ENCODE peak calls at places on chromosomes 12 and 14, in six cellular contexts. I is HepG2, A is H1, H is K562, S is GM12892, X is GM12878. B is an unnamed sample.

GRCh38 chr12:51388066-51388799 is 3.0 kb downstream of the GALNT6 start:
- DNase-seq in X (no peak), I (no peak), S (no peak), A (no peak), H (peak), B (no peak)

GRCh38 chr12:2930865-2931264 is 28.3 kb upstream of the TEAD4 start:
- DNase-seq in I (no peak), A (no peak), H (no peak), S (no peak), X (no peak), B (no peak)

GRCh38 chr12:2539938-2540337 is 254.8 kb upstream of the FKBP4 start:
- DNase-seq in I (no peak), S (no peak), X (no peak), H (no peak), A (no peak), B (no peak)

GRCh38 chr14:21503376-21503775 is 7.8 kb downstream of the METTL3 start:
- DNase-seq in I (no peak), A (peak), S (no peak), H (no peak), X (no peak), B (no peak)

GRCh38 chr14:85531594-85532391 is 1.8 kb downstream of the FLRT2 start:
- DNase-seq in A (peak), S (no peak), H (no peak), I (no peak), X (no peak), B (no peak)

GRCh38 chr12:28367993-28368392 is 177.7 kb downstream of the CCDC91 start:
- DNase-seq in A (no peak), H (no peak), X (no peak), S (no peak), I (no peak), B (no peak)

GRCh38 chr14:81938341-81938740 is 404.7 kb upstream of the SEL1L start:
- DNase-seq in S (no peak), X (no peak), A (no peak), I (no peak), H (no peak), B (no peak)

GRCh38 chr12:57627504-57628279 is 5.3 kb downstream of the B4GALNT1 start:
- DNase-seq in I (no peak), X (no peak), S (no peak), H (no peak), A (peak), B (no peak)

GRCh38 chr12:113244015-113244983 is 23.0 kb downstream of the TPCN1 start:
- DNase-seq in X (no peak), A (no peak), H (no peak), I (no peak), S (no peak), B (no peak)

GRCh38 chr14:21846227-21846885 is 172.7 kb upstream of the OR4E1 start:
- DNase-seq in A (peak), S (no peak), H (peak), I (peak), X (no peak), B (no peak)

GRCh38 chr14:23877538-23878180 is 75.9 kb upstream of the DHRS4 start:
- DNase-seq in X (peak), S (no peak), I (no peak), A (no peak), H (no peak), B (no peak)

GRCh38 chr12:55847603-55848329 is 5.0 kb upstream of the MMP19 start:
- DNase-seq in A (no peak), H (peak), S (no peak), I (peak), X (no peak), B (no peak)

GRCh38 chr12:26205946-26206345 is 10.6 kb downstream of the SSPN start:
- DNase-seq in I (no peak), X (no peak), A (no peak), H (no peak), S (no peak), B (no peak)

GRCh38 chr14:30193791-30194407 is 266.3 kb upstream of the PRKD1 start:
- DNase-seq in S (no peak), A (no peak), H (no peak), I (no peak), X (no peak), B (no peak)

GRCh38 chr12:41205070-41205715 is 17.1 kb downstream of the PDZRN4 start:
- DNase-seq in H (no peak), X (no peak), S (no peak), I (no peak), A (no peak), B (no peak)

GRCh38 chr12:129186952-129187351 is 333.7 kb downstream of the GLT1D1 start:
- DNase-seq in X (no peak), A (no peak), H (peak), S (no peak), I (no peak), B (no peak)

GRCh38 chr14:52248057-52248456 is 19.4 kb upstream of the PTGDR start:
- DNase-seq in H (no peak), A (no peak), X (no peak), S (no peak), I (no peak), B (no peak)

GRCh38 chr12:113919791-113920190 is 46.3 kb downstream of the RBM19 start:
- DNase-seq in X (no peak), S (no peak), A (no peak), H (no peak), I (no peak), B (no peak)

GRCh38 chr12:27592548-27592947 is 68.5 kb downstream of the PPFIBP1 start:
- DNase-seq in S (no peak), A (no peak), H (no peak), X (peak), I (no peak), B (no peak)

GRCh38 chr12:112107728-112108447 is 695 bp downstream of the NAA25 start:
- DNase-seq in I (no peak), X (no peak), H (peak), A (no peak), S (no peak), B (no peak)

GRCh38 chr12:109115758-109116610 is at the start of gene ACACB:
- DNase-seq in I (peak), H (no peak), X (no peak), A (no peak), S (no peak), B (no peak)

GRCh38 chr12:98745578-98746391 is 100.7 kb downstream of the APAF1 start:
- DNase-seq in S (no peak), H (no peak), I (no peak), A (no peak), X (no peak), B (peak)

GRCh38 chr12:28776913-28777312 is 372.2 kb upstream of the FAR2 start:
- DNase-seq in S (no peak), X (no peak), I (no peak), A (no peak), H (no peak), B (no peak)

DNA sequence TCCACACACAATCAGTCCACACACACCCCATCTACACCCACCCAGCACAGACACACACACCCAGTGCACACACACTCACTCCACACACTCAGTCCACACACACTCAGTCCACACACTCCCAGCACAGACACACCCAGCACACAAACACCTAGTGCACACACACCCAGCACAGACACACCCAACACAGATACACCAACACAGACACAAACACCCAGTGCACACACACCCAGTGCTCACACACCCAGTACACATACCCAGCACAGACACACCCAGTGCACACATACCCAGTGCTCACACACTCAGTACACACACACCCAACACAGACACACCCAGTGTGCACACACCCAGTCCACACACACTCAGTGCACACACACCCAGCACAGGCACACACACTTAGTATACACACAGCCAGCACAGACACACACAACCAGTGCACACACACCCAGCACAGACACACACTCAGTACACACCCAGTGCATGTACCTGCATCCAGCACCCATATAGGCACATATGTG is 63.8 kb downstream of the ADGRD1 start:
- DNase-seq in A (no peak), S (no peak), H (no peak), X (no peak), I (no peak), B (no peak)
- TF ChIP-seq POLR2A in A (no peak), S (no peak), H (no peak), X (no peak), I (no peak), B (no peak)

GRCh38 chr12:106213721-106214121 is 34.1 kb downstream of the CKAP4 start:
- DNase-seq in A (no peak), I (no peak), S (no peak), X (no peak), H (no peak), B (no peak)

GRCh38 chr12:106217706-106218105 is 30.1 kb downstream of the CKAP4 start:
- DNase-seq in S (no peak), H (no peak), X (no peak), I (no peak), A (no peak), B (no peak)

GRCh38 chr12:106214576-106214975 is 33.2 kb downstream of the CKAP4 start:
- DNase-seq in I (no peak), A (no peak), X (no peak), S (no peak), H (no peak), B (no peak)

GRCh38 chr12:106211973-106212372 is 35.8 kb downstream of the CKAP4 start:
- DNase-seq in S (no peak), H (no peak), X (no peak), I (no peak), A (no peak), B (no peak)
- TF ChIP-seq TAF1 in S (no peak), H (no peak), X (no peak), I (no peak), A (no peak), B (no peak)

GRCh38 chr14:105474478-105475268 is at the start of gene CRIP2:
- DNase-seq in A (peak), X (no peak), I (no peak), S (peak), H (peak), B (peak)
- TF ChIP-seq POLR2A in A (no peak), X (no peak), I (no peak), S (no peak), H (no peak), B (no peak)

GRCh38 chr12:22230280-22230794 is 104.2 kb downstream of the ST8SIA1 start:
- DNase-seq in H (no peak), S (no peak), A (no peak), I (no peak), X (no peak), B (no peak)
- TF ChIP-seq TAF1 in H (no peak), S (no peak), A (no peak), I (no peak), X (no peak), B (no peak)

GRCh38 chr12:50224026-50224692 is 57.0 kb upstream of the CERS5 start:
- DNase-seq in S (no peak), I (peak), A (no peak), X (no peak), H (no peak), B (no peak)

GRCh38 chr12:50221228-50222008 is 54.2 kb upstream of the CERS5 start:
- DNase-seq in I (no peak), H (peak), S (no peak), X (peak), A (no peak), B (no peak)

GRCh38 chr12:50220357-50221061 is 53.3 kb upstream of the CERS5 start:
- DNase-seq in I (no peak), X (peak), H (peak), A (no peak), S (peak), B (no peak)

GRCh38 chr12:50219544-50219943 is 52.4 kb upstream of the CERS5 start:
- DNase-seq in H (no peak), S (no peak), I (no peak), A (no peak), X (no peak), B (no peak)

DNA sequence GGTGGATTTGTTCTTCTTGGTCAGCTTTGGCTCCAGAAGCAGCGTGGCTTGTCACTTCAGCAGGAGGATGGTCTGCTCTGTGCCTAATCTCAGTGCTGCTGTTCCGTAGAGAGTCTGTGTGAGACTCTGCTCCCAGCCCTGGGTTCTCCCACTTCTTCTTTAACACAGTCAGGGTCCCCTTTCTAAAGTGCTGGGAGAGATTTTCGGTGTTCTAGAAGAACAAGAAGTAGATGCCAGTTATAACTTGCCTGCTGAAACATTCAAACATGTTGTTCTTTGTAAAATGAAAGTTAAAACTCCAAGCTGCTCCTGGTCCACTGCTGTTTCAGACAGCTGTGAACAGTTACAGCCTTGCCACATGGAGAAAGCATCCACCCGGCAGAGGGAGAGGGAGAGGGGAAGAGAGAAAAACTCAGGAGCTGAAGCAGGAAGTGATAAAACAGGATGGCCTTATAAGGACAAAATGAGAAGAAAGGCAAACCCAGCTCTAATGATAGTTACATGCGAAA is 55.2 kb upstream of the CERS5 start:
- DNase-seq in S (no peak), I (no peak), A (no peak), X (no peak), H (peak), B (no peak)
- TF ChIP-seq POLR2A in S (peak), I (no peak), A (peak), X (peak), H (peak), B (no peak)

DNA sequence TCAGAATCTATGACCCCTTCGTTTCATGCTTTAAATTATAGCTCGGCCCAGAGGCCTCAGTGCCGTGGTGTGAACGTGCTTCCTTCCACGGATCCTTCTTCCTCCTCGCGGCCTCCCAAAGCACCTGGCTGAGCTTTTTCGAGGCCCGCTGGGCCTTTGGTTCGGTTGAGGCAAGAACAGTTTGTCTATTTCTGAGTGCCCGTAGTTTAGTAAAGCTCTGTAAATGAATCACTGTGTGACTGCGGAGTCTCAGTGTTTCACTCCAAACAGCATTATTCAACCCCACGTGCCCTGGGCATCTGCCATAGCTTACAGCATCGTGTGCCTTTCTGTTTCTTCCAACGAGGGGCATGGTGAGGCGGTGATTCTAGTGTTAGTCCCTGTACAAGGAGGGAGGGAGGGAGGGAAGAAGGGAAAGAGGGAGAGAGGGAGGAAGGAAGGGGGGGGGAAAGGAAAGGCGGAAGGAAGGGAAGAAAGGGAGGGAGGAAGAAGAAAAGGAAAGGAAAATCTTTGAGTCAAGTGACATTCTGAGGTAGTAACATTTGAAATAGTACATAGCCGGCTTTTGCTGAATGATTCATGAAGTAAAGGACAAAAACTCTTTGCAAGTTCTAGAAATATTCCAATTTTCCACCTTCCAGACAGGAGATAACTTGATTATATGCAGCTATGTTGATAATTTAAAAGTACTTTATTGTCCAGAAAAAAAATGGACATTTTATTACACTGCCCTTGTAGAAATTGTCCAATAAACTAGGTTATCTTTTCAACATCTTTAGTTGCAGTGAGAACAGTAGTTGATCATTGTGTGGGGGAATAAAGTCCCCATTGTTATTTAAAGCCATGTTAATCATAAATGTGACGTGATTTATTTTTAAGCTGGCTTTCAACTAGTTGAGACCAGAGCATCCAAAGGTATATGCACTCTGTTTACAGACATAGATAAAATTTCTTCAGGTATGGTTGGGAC is 1.2 kb upstream of the TRIM9 start:
- DNase-seq in A (no peak), H (no peak), X (no peak), S (no peak), I (no peak), B (no peak)
- TF ChIP-seq TAF1 in A (no peak), H (no peak), X (no peak), S (no peak), I (no peak), B (no peak)

GRCh38 chr14:74568896-74569295 is 43.1 kb downstream of the LTBP2 start:
- DNase-seq in S (no peak), H (no peak), A (no peak), X (no peak), I (no peak), B (no peak)

GRCh38 chr14:74567646-74568379 is 44.2 kb downstream of the LTBP2 start:
- DNase-seq in X (no peak), S (no peak), A (no peak), H (no peak), I (no peak), B (no peak)

GRCh38 chr14:74568380-74568649 is 43.7 kb downstream of the LTBP2 start:
- DNase-seq in S (no peak), H (no peak), A (no peak), I (no peak), X (no peak), B (no peak)

GRCh38 chr14:74567219-74567618 is 44.8 kb downstream of the LTBP2 start:
- DNase-seq in S (no peak), X (no peak), H (no peak), A (no peak), I (no peak), B (no peak)

GRCh38 chr14:74566174-74567125 is 45.6 kb downstream of the LTBP2 start:
- DNase-seq in X (no peak), S (no peak), I (no peak), H (no peak), A (no peak), B (no peak)
- TF ChIP-seq POLR2A in X (no peak), S (no peak), I (no peak), H (no peak), A (no peak), B (no peak)

GRCh38 chr14:61322011-61322798 is 826 bp downstream of the PRKCH start:
- DNase-seq in I (no peak), X (no peak), H (no peak), A (peak), S (no peak), B (no peak)
- TF ChIP-seq TAF1 in I (no peak), X (no peak), H (no peak), A (no peak), S (no peak), B (no peak)

DNA sequence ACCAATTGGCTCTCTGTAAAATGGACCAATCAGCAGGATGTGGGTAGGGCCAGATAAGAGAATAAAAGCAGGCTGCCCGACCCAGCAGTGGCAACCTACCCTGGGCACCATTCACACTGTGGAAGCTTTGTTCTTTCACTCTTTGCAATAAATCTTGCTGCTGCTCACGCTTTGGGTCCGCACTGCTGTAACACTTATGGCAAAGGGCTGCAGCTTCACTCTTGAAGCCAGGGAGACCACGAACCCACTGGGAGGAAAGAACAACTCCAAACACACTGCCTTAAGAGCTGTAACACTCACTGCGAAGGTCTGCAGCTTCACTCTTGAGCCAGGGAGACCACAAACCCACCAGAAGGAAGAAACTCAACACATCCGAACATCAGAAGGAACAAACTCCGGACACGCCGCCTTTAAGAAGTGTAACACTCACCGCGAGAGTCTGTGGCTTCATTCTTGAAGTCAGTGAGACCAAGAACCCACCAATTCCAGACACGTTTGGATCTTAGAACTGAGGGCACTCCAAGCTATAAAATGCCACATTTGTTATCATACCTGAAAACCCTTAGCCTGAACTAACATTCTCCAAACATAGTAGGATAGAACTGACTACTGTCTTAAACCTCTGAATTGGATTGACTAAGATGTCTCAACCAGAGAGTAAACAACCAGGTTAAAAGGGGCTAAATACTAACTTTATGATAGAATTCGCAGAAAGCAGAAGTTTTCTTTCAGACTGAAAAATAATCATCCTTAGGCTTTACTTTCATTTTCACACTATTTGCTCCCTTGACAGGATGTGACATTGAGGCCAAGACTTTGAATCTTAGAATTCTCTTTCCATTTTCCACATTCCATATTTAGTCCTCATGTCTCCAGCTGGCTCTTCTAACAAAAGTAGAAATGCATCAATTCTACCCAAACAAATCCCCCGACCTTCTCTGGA is 33.6 kb downstream of the CDKL1 start:
- DNase-seq in I (no peak), A (no peak), H (no peak), S (no peak), X (no peak), B (no peak)
- TF ChIP-seq POLR2A in I (no peak), A (no peak), H (no peak), S (peak), X (peak), B (no peak)